ENCODE peak calls at places on chromosome 18, in eight cellular contexts. One of them, this sample, is unnamed. For H3K9me3, the result is how much of the 10 kb centered on the place peaks cover.

GRCh38 chr18:9835112-9835755 is 50.5 kb upstream of the TXNDC2 start:
- DNase-seq in CD8-positive, alpha-beta memory T cell: no peak
- DNase-seq in GM23248: no peak
- DNase-seq in mucosa of descending colon: no peak
- DNase-seq in cardiac muscle cell: peak
- DNase-seq in upper lobe of left lung: no peak
- DNase-seq in A549: no peak
- DNase-seq in left ventricle myocardium inferior: no peak
- DNase-seq in this sample: no peak

GRCh38 chr18:59464521-59464920 is 105.5 kb upstream of the LMAN1 start:
- DNase-seq in CD8-positive, alpha-beta memory T cell: no peak
- DNase-seq in cardiac muscle cell: no peak
- DNase-seq in upper lobe of left lung: no peak
- DNase-seq in mucosa of descending colon: no peak
- DNase-seq in left ventricle myocardium inferior: no peak
- DNase-seq in GM23248: no peak
- DNase-seq in A549: no peak
- DNase-seq in this sample: no peak

GRCh38 chr18:5057348-5058012 is 139.6 kb downstream of the AKAIN1 start:
- DNase-seq in A549: peak
- DNase-seq in upper lobe of left lung: peak
- DNase-seq in left ventricle myocardium inferior: peak
- DNase-seq in mucosa of descending colon: no peak
- DNase-seq in CD8-positive, alpha-beta memory T cell: peak
- DNase-seq in GM23248: peak
- DNase-seq in cardiac muscle cell: peak
- DNase-seq in this sample: peak

GRCh38 chr18:10234281-10234680 is 220.2 kb upstream of the APCDD1 start:
- DNase-seq in left ventricle myocardium inferior: no peak
- DNase-seq in upper lobe of left lung: no peak
- DNase-seq in GM23248: peak
- DNase-seq in cardiac muscle cell: no peak
- DNase-seq in A549: no peak
- DNase-seq in mucosa of descending colon: no peak
- DNase-seq in CD8-positive, alpha-beta memory T cell: no peak
- DNase-seq in this sample: no peak

GRCh38 chr18:60984496-60984895 is 348.7 kb upstream of the CDH20 start:
- DNase-seq in upper lobe of left lung: no peak
- DNase-seq in cardiac muscle cell: no peak
- DNase-seq in left ventricle myocardium inferior: no peak
- DNase-seq in CD8-positive, alpha-beta memory T cell: no peak
- DNase-seq in A549: no peak
- DNase-seq in mucosa of descending colon: no peak
- DNase-seq in GM23248: no peak
- DNase-seq in this sample: no peak

GRCh38 chr18:21179590-21180220 is 62.3 kb upstream of the GREB1L start:
- DNase-seq in upper lobe of left lung: peak
- DNase-seq in mucosa of descending colon: no peak
- DNase-seq in cardiac muscle cell: peak
- DNase-seq in GM23248: peak
- DNase-seq in left ventricle myocardium inferior: no peak
- DNase-seq in A549: peak
- DNase-seq in CD8-positive, alpha-beta memory T cell: peak
- DNase-seq in this sample: no peak

GRCh38 chr18:48941672-48942071 is 9.1 kb downstream of the SMAD7 start:
- DNase-seq in CD8-positive, alpha-beta memory T cell: no peak
- DNase-seq in left ventricle myocardium inferior: no peak
- DNase-seq in mucosa of descending colon: no peak
- DNase-seq in cardiac muscle cell: no peak
- DNase-seq in upper lobe of left lung: no peak
- DNase-seq in GM23248: peak
- DNase-seq in A549: no peak
- DNase-seq in this sample: no peak

GRCh38 chr18:12317664-12318333 is 9.8 kb downstream of the TUBB6 start:
- DNase-seq in upper lobe of left lung: no peak
- DNase-seq in left ventricle myocardium inferior: no peak
- DNase-seq in mucosa of descending colon: no peak
- DNase-seq in A549: peak
- DNase-seq in GM23248: peak
- DNase-seq in cardiac muscle cell: no peak
- DNase-seq in CD8-positive, alpha-beta memory T cell: no peak
- DNase-seq in this sample: no peak

GRCh38 chr18:43279015-43279758 is 1.9 kb upstream of the SYT4 start:
- DNase-seq in mucosa of descending colon: no peak
- DNase-seq in left ventricle myocardium inferior: no peak
- DNase-seq in upper lobe of left lung: no peak
- DNase-seq in GM23248: peak
- DNase-seq in CD8-positive, alpha-beta memory T cell: no peak
- DNase-seq in A549: peak
- DNase-seq in cardiac muscle cell: peak
- DNase-seq in this sample: no peak

GRCh38 chr18:53991805-53992204 is 232.7 kb downstream of the MBD2 start:
- DNase-seq in CD8-positive, alpha-beta memory T cell: no peak
- DNase-seq in cardiac muscle cell: no peak
- DNase-seq in mucosa of descending colon: no peak
- DNase-seq in left ventricle myocardium inferior: no peak
- DNase-seq in A549: no peak
- DNase-seq in upper lobe of left lung: no peak
- DNase-seq in GM23248: peak
- DNase-seq in this sample: no peak

GRCh38 chr18:42048150-42048549 is 93.1 kb downstream of the PIK3C3 start:
- DNase-seq in left ventricle myocardium inferior: no peak
- DNase-seq in mucosa of descending colon: no peak
- DNase-seq in cardiac muscle cell: no peak
- DNase-seq in A549: peak
- DNase-seq in GM23248: peak
- DNase-seq in CD8-positive, alpha-beta memory T cell: no peak
- DNase-seq in upper lobe of left lung: no peak
- DNase-seq in this sample: no peak

GRCh38 chr18:3647636-3648035 is 197.7 kb downstream of the TGIF1 start:
- DNase-seq in upper lobe of left lung: no peak
- DNase-seq in cardiac muscle cell: no peak
- DNase-seq in mucosa of descending colon: no peak
- DNase-seq in GM23248: no peak
- DNase-seq in CD8-positive, alpha-beta memory T cell: no peak
- DNase-seq in left ventricle myocardium inferior: no peak
- DNase-seq in A549: no peak
- DNase-seq in this sample: no peak

GRCh38 chr18:9708057-9708881 is at the start of gene RAB31:
- DNase-seq in GM23248: peak
- DNase-seq in A549: peak
- DNase-seq in upper lobe of left lung: peak
- DNase-seq in left ventricle myocardium inferior: peak
- DNase-seq in cardiac muscle cell: peak
- DNase-seq in CD8-positive, alpha-beta memory T cell: no peak
- DNase-seq in mucosa of descending colon: peak
- DNase-seq in this sample: peak

GRCh38 chr18:80246656-80247402 is 485 bp downstream of the PARD6G start:
- DNase-seq in CD8-positive, alpha-beta memory T cell: no peak
- DNase-seq in mucosa of descending colon: no peak
- DNase-seq in cardiac muscle cell: no peak
- DNase-seq in A549: no peak
- DNase-seq in left ventricle myocardium inferior: no peak
- DNase-seq in upper lobe of left lung: no peak
- DNase-seq in GM23248: peak
- DNase-seq in this sample: no peak

GRCh38 chr18:70423120-70423519 is 134.3 kb downstream of the SOCS6 start:
- DNase-seq in A549: no peak
- DNase-seq in left ventricle myocardium inferior: no peak
- DNase-seq in GM23248: no peak
- DNase-seq in cardiac muscle cell: no peak
- DNase-seq in mucosa of descending colon: peak
- DNase-seq in CD8-positive, alpha-beta memory T cell: no peak
- DNase-seq in upper lobe of left lung: no peak
- DNase-seq in this sample: no peak

DNA sequence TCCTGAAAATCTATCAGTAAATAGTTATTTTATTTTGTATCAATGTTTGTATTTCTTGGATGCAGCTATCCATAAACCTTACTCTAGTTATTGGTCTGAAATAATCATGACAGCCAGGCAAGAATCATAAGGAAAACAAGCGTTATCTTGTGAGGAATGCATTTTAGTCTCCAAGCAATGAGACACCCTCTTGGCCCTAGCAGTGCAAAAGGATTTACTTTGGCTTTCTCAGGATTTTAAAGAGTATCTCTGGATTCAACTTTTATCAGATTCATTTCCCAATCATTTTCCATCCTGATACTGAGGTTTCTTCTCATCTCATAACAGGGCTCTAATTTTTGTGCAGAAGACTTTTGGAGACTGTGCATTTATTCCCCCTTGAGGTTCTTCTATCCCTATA is 480.8 kb downstream of the TMX3 start:
- DNase-seq in GM23248: no peak
- DNase-seq in A549: no peak
- DNase-seq in mucosa of descending colon: no peak
- DNase-seq in cardiac muscle cell: no peak
- DNase-seq in left ventricle myocardium inferior: no peak
- DNase-seq in upper lobe of left lung: no peak
- DNase-seq in CD8-positive, alpha-beta memory T cell: no peak
- DNase-seq in this sample: no peak
- H3K9me3 ChIP-seq in GM23248: under half
- H3K9me3 ChIP-seq in A549: under half
- H3K9me3 ChIP-seq in mucosa of descending colon: under half
- H3K9me3 ChIP-seq in cardiac muscle cell: under half
- H3K9me3 ChIP-seq in left ventricle myocardium inferior: under half
- H3K9me3 ChIP-seq in upper lobe of left lung: under half
- H3K9me3 ChIP-seq in CD8-positive, alpha-beta memory T cell: under half
- H3K9me3 ChIP-seq in this sample: under half

DNA sequence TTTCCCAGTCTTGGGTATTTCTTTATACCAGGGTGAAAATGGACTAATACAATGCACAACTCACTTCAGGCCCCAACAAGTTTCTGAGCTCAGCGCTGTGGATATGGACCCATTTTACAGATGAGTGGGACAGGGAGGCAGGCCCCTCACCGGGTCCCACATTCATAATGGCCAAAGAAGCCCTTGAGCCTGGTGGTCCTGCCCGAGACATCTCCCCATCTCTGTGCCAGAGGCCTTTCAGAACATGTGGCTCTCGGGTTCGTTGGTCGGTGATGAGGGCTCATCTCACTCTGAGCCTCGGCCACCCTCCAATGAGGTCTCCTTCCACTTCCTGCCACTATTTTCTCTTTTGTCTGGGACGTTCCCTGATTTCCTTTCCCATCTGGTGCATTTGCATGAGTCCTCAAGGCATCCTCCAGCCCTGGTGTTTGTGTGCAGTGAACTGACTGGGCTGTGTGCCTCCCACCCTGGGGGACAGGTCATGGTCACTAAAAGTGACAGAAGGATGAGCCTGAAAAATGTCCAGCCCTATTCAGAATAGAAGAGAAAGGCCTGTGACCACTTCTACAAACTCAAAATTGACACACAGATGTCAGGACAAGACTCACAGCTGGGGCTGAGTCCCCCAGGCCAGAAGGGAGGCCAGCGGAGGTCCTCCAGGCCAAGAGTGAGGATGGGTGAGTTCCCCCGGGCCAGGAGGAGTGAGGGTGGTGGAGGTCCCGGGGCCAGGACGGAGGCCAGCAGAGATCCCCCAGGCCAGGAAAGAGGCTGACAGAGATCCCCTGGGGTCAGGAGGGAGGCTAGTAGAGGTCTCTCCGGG is 134.5 kb downstream of the PTGR3 start:
- DNase-seq in left ventricle myocardium inferior: no peak
- DNase-seq in cardiac muscle cell: no peak
- DNase-seq in mucosa of descending colon: no peak
- DNase-seq in GM23248: no peak
- DNase-seq in upper lobe of left lung: no peak
- DNase-seq in A549: no peak
- DNase-seq in CD8-positive, alpha-beta memory T cell: no peak
- DNase-seq in this sample: no peak
- H3K9me3 ChIP-seq in left ventricle myocardium inferior: under half
- H3K9me3 ChIP-seq in cardiac muscle cell: under half
- H3K9me3 ChIP-seq in mucosa of descending colon: under half
- H3K9me3 ChIP-seq in GM23248: under half
- H3K9me3 ChIP-seq in upper lobe of left lung: under half
- H3K9me3 ChIP-seq in A549: under half
- H3K9me3 ChIP-seq in CD8-positive, alpha-beta memory T cell: under half
- H3K9me3 ChIP-seq in this sample: under half

DNA sequence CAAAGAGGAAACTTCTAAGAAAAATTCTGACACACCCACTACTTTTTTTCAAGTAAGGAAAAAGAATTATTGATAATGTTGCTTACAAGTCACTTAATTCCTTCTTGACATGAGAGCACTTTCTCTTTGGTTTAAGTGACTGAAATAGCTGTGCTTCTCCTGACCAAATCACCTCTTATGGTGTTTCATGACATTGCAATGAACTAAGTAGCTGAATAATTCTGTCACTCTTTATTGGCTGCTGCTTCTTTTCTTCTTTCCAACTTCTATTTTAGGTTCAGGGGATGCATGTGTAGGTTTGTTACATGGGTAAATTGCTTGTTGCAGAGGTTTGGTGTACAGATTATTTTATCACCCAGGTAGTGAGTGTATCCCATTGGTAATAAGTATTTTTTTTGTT is 447.6 kb upstream of the NETO1 start:
- DNase-seq in mucosa of descending colon: no peak
- DNase-seq in A549: no peak
- DNase-seq in left ventricle myocardium inferior: no peak
- DNase-seq in upper lobe of left lung: no peak
- DNase-seq in CD8-positive, alpha-beta memory T cell: no peak
- DNase-seq in GM23248: no peak
- DNase-seq in cardiac muscle cell: no peak
- DNase-seq in this sample: no peak
- H3K9me3 ChIP-seq in mucosa of descending colon: under half
- H3K9me3 ChIP-seq in A549: under half
- H3K9me3 ChIP-seq in left ventricle myocardium inferior: under half
- H3K9me3 ChIP-seq in upper lobe of left lung: under half
- H3K9me3 ChIP-seq in CD8-positive, alpha-beta memory T cell: under half
- H3K9me3 ChIP-seq in GM23248: under half
- H3K9me3 ChIP-seq in cardiac muscle cell: under half
- H3K9me3 ChIP-seq in this sample: under half

GRCh38 chr18:78948221-78948620 is 31.4 kb upstream of the SALL3 start:
- DNase-seq in GM23248: no peak
- DNase-seq in mucosa of descending colon: no peak
- DNase-seq in cardiac muscle cell: no peak
- DNase-seq in upper lobe of left lung: no peak
- DNase-seq in left ventricle myocardium inferior: no peak
- DNase-seq in CD8-positive, alpha-beta memory T cell: no peak
- DNase-seq in A549: no peak
- DNase-seq in this sample: no peak

GRCh38 chr18:78947291-78947690 is 32.3 kb upstream of the SALL3 start:
- DNase-seq in cardiac muscle cell: no peak
- DNase-seq in mucosa of descending colon: no peak
- DNase-seq in upper lobe of left lung: no peak
- DNase-seq in CD8-positive, alpha-beta memory T cell: no peak
- DNase-seq in A549: no peak
- DNase-seq in left ventricle myocardium inferior: no peak
- DNase-seq in GM23248: no peak
- DNase-seq in this sample: no peak

GRCh38 chr18:78948707-78949106 is 30.9 kb upstream of the SALL3 start:
- DNase-seq in A549: no peak
- DNase-seq in cardiac muscle cell: no peak
- DNase-seq in GM23248: no peak
- DNase-seq in mucosa of descending colon: no peak
- DNase-seq in upper lobe of left lung: no peak
- DNase-seq in left ventricle myocardium inferior: no peak
- DNase-seq in CD8-positive, alpha-beta memory T cell: no peak
- DNase-seq in this sample: no peak

GRCh38 chr18:78950386-78950785 is 29.2 kb upstream of the SALL3 start:
- DNase-seq in GM23248: no peak
- DNase-seq in mucosa of descending colon: no peak
- DNase-seq in CD8-positive, alpha-beta memory T cell: no peak
- DNase-seq in cardiac muscle cell: no peak
- DNase-seq in upper lobe of left lung: no peak
- DNase-seq in left ventricle myocardium inferior: no peak
- DNase-seq in A549: no peak
- DNase-seq in this sample: no peak

GRCh38 chr18:78949216-78949615 is 30.4 kb upstream of the SALL3 start:
- DNase-seq in GM23248: no peak
- DNase-seq in left ventricle myocardium inferior: no peak
- DNase-seq in A549: no peak
- DNase-seq in CD8-positive, alpha-beta memory T cell: no peak
- DNase-seq in mucosa of descending colon: no peak
- DNase-seq in cardiac muscle cell: no peak
- DNase-seq in upper lobe of left lung: no peak
- DNase-seq in this sample: no peak
- H3K9me3 ChIP-seq in GM23248: under half
- H3K9me3 ChIP-seq in left ventricle myocardium inferior: under half
- H3K9me3 ChIP-seq in A549: under half
- H3K9me3 ChIP-seq in CD8-positive, alpha-beta memory T cell: under half
- H3K9me3 ChIP-seq in mucosa of descending colon: under half
- H3K9me3 ChIP-seq in cardiac muscle cell: under half
- H3K9me3 ChIP-seq in upper lobe of left lung: under half
- H3K9me3 ChIP-seq in this sample: under half

This sample was measured in T-helper 17 cell.